ENCODE peak calls at places on chromosome 21, in six cellular contexts. M is ACHN; X is EH; B is activated B cell treated with CpG ODN at 0.5 μM for 24 hours; S is NCI-H1105 treated with DMSO at 0.1 percent for 48 hours; U is activated T-cell treated with anti-CD3 and anti-CD28 coated beads, Interleukin-2, amount 50 U/mL, for 1 hour. R is an unnamed sample.

GRCh38 chr21:35637431-35637830 is 422.9 kb downstream of the SETD4 start:
- DNase-seq in M (no peak), X (peak; percentile 85), B (no peak), S (no peak), U (no peak), R (no peak)

GRCh38 chr21:38520511-38520910 is 22.2 kb upstream of the ERG start:
- DNase-seq in M (no peak), X (no peak), B (no peak), S (no peak), U (no peak), R (no peak)

GRCh38 chr21:16213518-16213917 is 483.7 kb downstream of the USP25 start:
- DNase-seq in M (no peak), X (no peak), B (no peak), S (no peak), U (no peak), R (no peak)

GRCh38 chr21:24045775-24046215 is 1561.5 kb downstream of the MRPL39 start:
- DNase-seq in M (peak; percentile 86), X (peak; percentile 2), B (no peak), S (no peak), U (no peak), R (no peak)

GRCh38 chr21:35257413-35257812 is 208.3 kb upstream of the RUNX1 start:
- DNase-seq in M (peak; percentile 71), X (peak; percentile 94), B (no peak), S (no peak), U (no peak), R (peak; percentile 74)

GRCh38 chr21:22106720-22107410 is 1108.7 kb downstream of the NCAM2 start:
- DNase-seq in M (no peak), X (no peak), B (no peak), S (no peak), U (no peak), R (no peak)

GRCh38 chr21:44555200-44555875 is 3.3 kb downstream of the KRTAP10-3 start:
- DNase-seq in M (no peak), X (no peak), B (no peak), S (no peak), U (no peak), R (no peak)

GRCh38 chr21:41769106-41769505 is 2.3 kb upstream of the RIPK4 start:
- DNase-seq in M (no peak), X (no peak), B (no peak), S (no peak), U (no peak), R (no peak)

GRCh38 chr21:42544544-42544943 is 30.9 kb downstream of the SLC37A1 start:
- DNase-seq in M (no peak), X (no peak), B (no peak), S (no peak), U (no peak), R (no peak)

GRCh38 chr21:27646691-27647090 is 679.8 kb upstream of the ADAMTS5 start:
- DNase-seq in M (no peak), X (no peak), B (no peak), S (no peak), U (no peak), R (no peak)

GRCh38 chr21:45109831-45110492 is 35.6 kb downstream of the ADARB1 start:
- DNase-seq in M (no peak), X (peak; percentile 35), B (peak; percentile 55), S (no peak), U (no peak), R (peak; percentile 13)

GRCh38 chr21:41188476-41189146 is 20.7 kb downstream of the BACE2 start:
- DNase-seq in M (no peak), X (no peak), B (no peak), S (no peak), U (no peak), R (no peak)

GRCh38 chr21:40512590-40512989 is 334.4 kb downstream of the DSCAM start:
- DNase-seq in M (peak; percentile 5), X (no peak), B (no peak), S (no peak), U (no peak), R (no peak)

GRCh38 chr21:44509539-44509938 is 30.5 kb downstream of the KRTAP10-1 start:
- DNase-seq in M (peak; percentile 67), X (no peak), B (no peak), S (peak; percentile 7), U (no peak), R (no peak)

GRCh38 chr21:37800496-37801061 is 115.7 kb downstream of the KCNJ6 start:
- DNase-seq in M (no peak), X (no peak), B (no peak), S (no peak), U (no peak), R (no peak)

GRCh38 chr21:43300496-43301423 is 126.2 kb downstream of the SIK1 start:
- DNase-seq in M (no peak), X (no peak), B (no peak), S (no peak), U (no peak), R (no peak)

GRCh38 chr21:45416619-45417018 is 11.7 kb downstream of the COL18A1 start:
- DNase-seq in M (no peak), X (no peak), B (no peak), S (no peak), U (no peak), R (no peak)

GRCh38 chr21:26170471-26171309 is at the start of gene APP:
- DNase-seq in M (peak; percentile 75), X (peak; percentile 81), B (peak; percentile 96), S (peak; percentile 76), U (peak; percentile 96), R (peak; percentile 91)

GRCh38 chr21:42219606-42220137 is 732 bp downstream of the ABCG1 start:
- DNase-seq in M (no peak), X (no peak), B (peak; percentile 43), S (no peak), U (peak; percentile 67), R (peak; percentile 56)

GRCh38 chr21:45990741-45991605 is 9.4 kb downstream of the COL6A1 start:
- DNase-seq in M (no peak), X (no peak), B (peak; percentile 4), S (no peak), U (peak; percentile 4), R (no peak)

GRCh38 chr21:45011911-45012660 is 62.3 kb upstream of the ADARB1 start:
- DNase-seq in M (peak; percentile 94), X (peak; percentile 96), B (no peak), S (no peak), U (no peak), R (no peak)

R was measured in NCI-H345.